ENCODE peak calls at places on chromosomes 5 and 9, in nine cellular contexts. W is breast epithelium, S is transverse colon, J is K562, N is HepG2, X is endothelial cell of umbilical vein, C is HCT116, O is prostate gland, Z is H1. V is an unnamed sample.

GRCh38 chr9:120619751-120620655 is 40.0 kb upstream of the CDK5RAP2 start:
- DNase-seq in W (peak), S (peak), J (peak), N (peak), X (peak), C (peak), O (peak), Z (no peak), V (no peak)

GRCh38 chr9:86940774-86941173 is 6.5 kb downstream of the GAS1 start:
- DNase-seq in W (no peak), S (no peak), J (no peak), N (no peak), X (no peak), C (no peak), O (no peak), Z (no peak), V (no peak)

GRCh38 chr5:34582364-34582763 is 73.8 kb upstream of the RAI14 start:
- DNase-seq in W (no peak), S (no peak), J (peak), N (no peak), X (peak), C (no peak), O (peak), Z (no peak), V (no peak)

GRCh38 chr5:115379622-115380344 is 83.3 kb upstream of the CCDC112 start:
- DNase-seq in W (no peak), S (peak), J (no peak), N (no peak), X (no peak), C (peak), O (no peak), Z (no peak), V (peak)

GRCh38 chr5:54385994-54386393 is 69.5 kb upstream of the HSPB3 start:
- DNase-seq in W (no peak), S (no peak), J (peak), N (no peak), X (no peak), C (no peak), O (no peak), Z (no peak), V (no peak)

GRCh38 chr9:32644698-32645097 is 9.2 kb upstream of the TAF1L start:
- DNase-seq in W (no peak), S (no peak), J (peak), N (no peak), X (peak), C (no peak), O (no peak), Z (no peak), V (no peak)

GRCh38 chr9:116147821-116148220 is 5.8 kb upstream of the PAPPA start:
- DNase-seq in W (no peak), S (no peak), J (no peak), N (no peak), X (no peak), C (no peak), O (no peak), Z (no peak), V (no peak)

GRCh38 chr5:94972268-94972667 is 312.6 kb downstream of the MCTP1 start:
- DNase-seq in W (no peak), S (no peak), J (no peak), N (no peak), X (no peak), C (no peak), O (no peak), Z (no peak), V (no peak)

GRCh38 chr5:120252839-120253238 is 211.3 kb upstream of the PRR16 start:
- DNase-seq in W (no peak), S (no peak), J (no peak), N (no peak), X (no peak), C (no peak), O (no peak), Z (no peak), V (no peak)

GRCh38 chr5:37847978-37848425 is 8.2 kb upstream of the GDNF start:
- DNase-seq in W (no peak), S (no peak), J (no peak), N (peak), X (peak), C (no peak), O (no peak), Z (no peak), V (no peak)
- TF ChIP-seq POLR2AphosphoS5 in W (no peak), S (no peak), J (no peak), N (no peak), X (no peak), C (no peak), O (no peak), Z (no peak), V (no peak)

DNA sequence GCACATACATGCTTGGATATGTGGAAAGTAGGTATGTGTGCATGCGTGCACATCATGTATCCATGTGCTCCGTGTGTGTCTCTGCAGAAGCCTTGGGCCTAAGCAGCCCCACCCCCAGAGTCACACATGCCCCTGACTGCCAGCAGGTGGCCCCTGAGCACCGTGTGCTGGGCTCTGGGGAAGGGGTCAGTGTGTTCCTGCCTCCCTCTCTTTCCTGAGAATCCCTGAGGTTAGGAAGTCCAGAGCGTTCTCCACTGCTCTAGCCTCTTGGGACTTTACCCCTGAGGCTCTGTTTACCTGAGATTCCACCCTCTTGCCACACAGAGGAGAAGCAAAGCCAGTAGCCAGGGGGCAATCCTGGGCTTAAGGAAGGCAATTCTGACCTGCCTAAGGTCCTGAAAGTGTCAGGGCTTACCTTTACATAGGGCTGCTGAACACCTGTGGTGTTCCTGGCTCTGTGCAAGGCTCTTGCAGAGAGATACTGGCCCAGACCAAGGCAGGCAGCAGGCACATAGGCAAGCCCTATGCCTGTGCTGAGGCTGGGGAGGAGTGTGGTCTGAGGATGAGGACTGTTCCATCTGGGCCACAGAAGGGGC is 207.3 kb downstream of the TMEM38B start:
- DNase-seq in W (no peak), S (no peak), J (peak), N (peak), X (peak), C (no peak), O (peak), Z (peak), V (peak)
- TF ChIP-seq CTCF in W (peak), S (peak), J (peak), N (peak), X (peak), C (peak), O (peak), Z (peak), V (peak)

DNA sequence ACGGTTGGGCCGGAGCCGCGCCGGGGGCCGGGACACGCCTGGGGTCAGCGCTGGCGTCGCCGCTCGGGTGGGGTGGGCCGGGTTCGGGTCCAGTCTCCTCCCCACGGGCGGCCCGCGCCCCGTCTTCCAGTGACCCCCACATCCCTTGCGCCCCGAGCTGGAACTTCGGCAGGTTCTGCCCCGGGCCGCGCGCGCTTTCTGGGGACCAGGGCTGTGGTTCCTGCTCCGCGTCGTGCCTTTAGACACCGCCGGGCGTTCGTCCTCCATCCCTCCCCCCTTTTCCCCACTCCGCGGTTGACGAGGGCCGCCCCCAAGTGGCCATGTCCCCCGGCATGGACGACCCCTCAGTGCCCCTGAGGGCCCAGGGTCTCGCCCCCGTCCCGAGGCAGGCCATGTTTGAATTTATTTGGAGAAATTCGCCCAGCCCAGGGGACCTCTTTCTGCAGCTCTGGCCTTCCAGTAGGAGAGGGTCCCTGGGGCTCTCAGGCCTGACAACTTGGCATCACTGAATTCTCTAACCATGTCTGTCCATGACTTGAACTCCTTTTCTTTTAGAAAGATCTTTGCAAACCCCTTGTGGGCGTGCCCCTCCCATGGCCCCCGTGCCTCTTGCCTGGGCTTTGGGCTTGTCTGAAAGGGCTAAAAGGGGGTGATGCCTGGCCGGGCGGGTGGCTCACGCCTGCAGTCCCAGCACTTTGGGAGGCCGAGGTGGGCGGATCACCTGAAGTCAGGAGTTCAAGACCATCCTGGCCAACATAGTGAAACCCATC is 3.4 kb upstream of the SQSTM1 start:
- DNase-seq in W (no peak), S (no peak), J (no peak), N (no peak), X (no peak), C (no peak), O (no peak), Z (no peak), V (peak)
- TF ChIP-seq POLR2A in W (no peak), S (no peak), J (no peak), N (no peak), X (no peak), C (no peak), O (no peak), Z (no peak), V (no peak)

GRCh38 chr5:137876101-137876500 is 8.4 kb downstream of the MYOT start:
- DNase-seq in W (no peak), S (no peak), J (no peak), N (no peak), X (no peak), C (no peak), O (no peak), Z (no peak), V (no peak)

GRCh38 chr5:137880313-137880712 is 8.9 kb upstream of the PKD2L2 start:
- DNase-seq in W (no peak), S (no peak), J (no peak), N (no peak), X (no peak), C (no peak), O (no peak), Z (no peak), V (no peak)
- TF ChIP-seq POLR2AphosphoS5 in W (no peak), S (no peak), J (no peak), N (no peak), X (no peak), C (no peak), O (peak), Z (no peak), V (no peak)

DNA sequence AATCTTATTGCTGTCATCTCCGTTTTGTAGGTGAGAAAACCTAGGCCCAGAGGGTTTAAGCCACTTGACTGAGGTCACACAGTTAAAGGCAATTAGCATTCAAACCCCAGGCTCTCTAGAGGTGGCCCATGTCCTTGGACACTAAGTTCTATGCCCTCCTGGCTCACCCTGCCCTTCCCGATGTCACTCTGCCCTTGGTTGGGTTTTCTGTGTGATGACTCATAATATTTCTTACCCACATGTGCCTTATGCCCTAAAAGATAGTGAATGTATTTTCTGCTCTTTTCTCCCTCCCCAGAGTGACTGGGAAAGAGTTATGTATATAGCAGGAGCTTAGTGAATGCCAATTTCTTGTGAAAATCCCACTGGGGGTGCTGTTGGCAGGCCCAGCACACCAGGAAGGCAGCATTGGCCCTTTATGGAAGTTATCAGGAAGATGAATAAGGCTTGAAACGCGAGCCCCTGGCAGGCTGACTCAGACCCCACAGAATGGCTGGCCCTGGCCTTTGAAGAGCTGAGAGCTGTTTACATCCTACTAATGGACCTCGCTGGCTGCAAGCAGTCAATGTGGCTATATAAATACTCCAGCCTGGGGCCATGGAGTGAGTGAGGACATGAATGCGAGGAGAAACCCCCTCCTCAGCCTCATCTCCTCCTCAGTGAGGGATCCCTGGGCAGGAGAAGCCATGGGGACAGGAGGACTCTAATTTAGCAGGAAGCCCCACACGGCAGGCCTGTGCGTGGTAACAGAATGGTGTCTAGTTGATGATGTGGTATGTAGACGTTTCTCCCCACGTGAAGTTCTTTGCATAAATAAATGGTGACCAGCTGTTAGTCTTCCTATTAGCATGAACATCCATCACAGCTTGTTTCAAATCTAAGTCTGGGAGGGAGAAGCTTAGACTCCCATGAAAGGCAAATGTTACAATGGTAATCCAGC is 174.8 kb upstream of the PITX1 start:
- DNase-seq in W (peak), S (peak), J (peak), N (peak), X (peak), C (peak), O (no peak), Z (no peak), V (peak)
- TF ChIP-seq CTCF in W (no peak), S (no peak), J (no peak), N (peak), X (peak), C (peak), O (no peak), Z (no peak), V (no peak)

GRCh38 chr5:1488882-1489680 is 34.7 kb downstream of the LPCAT1 start:
- DNase-seq in W (no peak), S (no peak), J (no peak), N (no peak), X (no peak), C (no peak), O (no peak), Z (no peak), V (no peak)
- TF ChIP-seq POLR2A in W (no peak), S (no peak), J (no peak), N (no peak), X (no peak), C (no peak), O (no peak), Z (no peak), V (peak)

GRCh38 chr5:116911074-116911473 is 336.5 kb upstream of the SEMA6A start:
- DNase-seq in W (no peak), S (no peak), J (no peak), N (no peak), X (no peak), C (no peak), O (no peak), Z (no peak), V (no peak)
- TF ChIP-seq POLR2AphosphoS5 in W (no peak), S (no peak), J (no peak), N (no peak), X (no peak), C (no peak), O (no peak), Z (no peak), V (no peak)

GRCh38 chr9:12908910-12909309 is 134.1 kb downstream of the LURAP1L start:
- DNase-seq in W (no peak), S (no peak), J (no peak), N (no peak), X (no peak), C (no peak), O (peak), Z (no peak), V (no peak)
- TF ChIP-seq CTCF in W (no peak), S (no peak), J (no peak), N (no peak), X (no peak), C (no peak), O (no peak), Z (no peak), V (no peak)

GRCh38 chr5:127029513-127030258 is 672 bp downstream of the MARCHF3 start:
- DNase-seq in W (peak), S (peak), J (peak), N (peak), X (peak), C (peak), O (peak), Z (no peak), V (no peak)

GRCh38 chr5:127031147-127031862 is 947 bp upstream of the MARCHF3 start:
- DNase-seq in W (no peak), S (no peak), J (no peak), N (no peak), X (no peak), C (no peak), O (no peak), Z (no peak), V (no peak)

GRCh38 chr5:127031863-127032232 is 1.5 kb upstream of the MARCHF3 start:
- DNase-seq in W (no peak), S (no peak), J (no peak), N (no peak), X (no peak), C (no peak), O (no peak), Z (no peak), V (no peak)

GRCh38 chr5:127028822-127029457 is 1.4 kb downstream of the MARCHF3 start:
- DNase-seq in W (no peak), S (peak), J (peak), N (peak), X (peak), C (no peak), O (peak), Z (no peak), V (no peak)

GRCh38 chr5:127030259-127031146 is at the start of gene MARCHF3:
- DNase-seq in W (peak), S (peak), J (peak), N (peak), X (peak), C (peak), O (peak), Z (peak), V (peak)
- TF ChIP-seq POLR2A in W (peak), S (peak), J (peak), N (peak), X (peak), C (peak), O (peak), Z (peak), V (no peak)

V was measured in esophagus muscularis mucosa.